ENCODE peak calls at places on chromosomes 1 and 21, in five cellular contexts. V is fibroblast of mammary gland, G is skeletal muscle cell, Z is aorta, R is pancreas. P is an unnamed sample.
A peak's percentile ranks its signal among the peaks of the same experiment; 100 is the strongest.

GRCh38 chr1:78677788-78678187 is 28.2 kb downstream of the IFI44 start:
- DNase-seq in V (no peak), G (no peak), Z (no peak), R (no peak), P (no peak)

GRCh38 chr1:18575620-18576019 is 55.0 kb upstream of the PAX7 start:
- DNase-seq in V (no peak), G (no peak), Z (peak; percentile 67), R (peak; percentile 89), P (peak; percentile 35)

GRCh38 chr1:6638226-6638625 is 13.6 kb downstream of the THAP3 start:
- DNase-seq in V (peak; percentile 87), G (peak; percentile 43), Z (peak; percentile 97), R (peak; percentile 68), P (peak; percentile 66)

GRCh38 chr21:39518845-39519205 is 67.1 kb downstream of the SH3BGR start:
- DNase-seq in V (peak; percentile 12), G (no peak), Z (no peak), R (no peak), P (peak; percentile 10)

GRCh38 chr1:97202481-97202880 is 480.9 kb downstream of the PTBP2 start:
- DNase-seq in V (no peak), G (no peak), Z (no peak), R (no peak), P (no peak)

GRCh38 chr1:243471754-243472725 is 216.2 kb downstream of the SDCCAG8 start:
- DNase-seq in V (peak; percentile 46), G (no peak), Z (no peak), R (no peak), P (peak; percentile 28)

GRCh38 chr1:207039380-207040180 is 7.0 kb upstream of the C1orf116 start:
- DNase-seq in V (no peak), G (no peak), Z (no peak), R (no peak), P (no peak)

GRCh38 chr1:116777831-116778830 is 23.9 kb downstream of the CD2 start:
- DNase-seq in V (peak; percentile 93), G (peak; percentile 87), Z (no peak), R (no peak), P (peak; percentile 67)

GRCh38 chr1:111603979-111604378 is 15.6 kb upstream of the RAP1A start:
- DNase-seq in V (no peak), G (no peak), Z (no peak), R (no peak), P (no peak)

GRCh38 chr1:62882161-62882560 is 98.2 kb downstream of the ATG4C start:
- DNase-seq in V (no peak), G (no peak), Z (no peak), R (no peak), P (no peak)

GRCh38 chr1:167718926-167719691 is 2.7 kb upstream of the MPZL1 start:
- DNase-seq in V (no peak), G (no peak), Z (no peak), R (no peak), P (no peak)

GRCh38 chr1:176461576-176461975 is 1.4 kb upstream of the PAPPA2 start:
- DNase-seq in V (no peak), G (no peak), Z (no peak), R (no peak), P (no peak)

GRCh38 chr1:101873672-101874071 is 123.1 kb downstream of the OLFM3 start:
- DNase-seq in V (no peak), G (no peak), Z (no peak), R (no peak), P (no peak)
- H3K4me3 ChIP-seq in V (no peak overlapping the region), G (no peak overlapping the region), Z (no peak overlapping the region), R (no peak overlapping the region), P (no peak overlapping the region)

DNA sequence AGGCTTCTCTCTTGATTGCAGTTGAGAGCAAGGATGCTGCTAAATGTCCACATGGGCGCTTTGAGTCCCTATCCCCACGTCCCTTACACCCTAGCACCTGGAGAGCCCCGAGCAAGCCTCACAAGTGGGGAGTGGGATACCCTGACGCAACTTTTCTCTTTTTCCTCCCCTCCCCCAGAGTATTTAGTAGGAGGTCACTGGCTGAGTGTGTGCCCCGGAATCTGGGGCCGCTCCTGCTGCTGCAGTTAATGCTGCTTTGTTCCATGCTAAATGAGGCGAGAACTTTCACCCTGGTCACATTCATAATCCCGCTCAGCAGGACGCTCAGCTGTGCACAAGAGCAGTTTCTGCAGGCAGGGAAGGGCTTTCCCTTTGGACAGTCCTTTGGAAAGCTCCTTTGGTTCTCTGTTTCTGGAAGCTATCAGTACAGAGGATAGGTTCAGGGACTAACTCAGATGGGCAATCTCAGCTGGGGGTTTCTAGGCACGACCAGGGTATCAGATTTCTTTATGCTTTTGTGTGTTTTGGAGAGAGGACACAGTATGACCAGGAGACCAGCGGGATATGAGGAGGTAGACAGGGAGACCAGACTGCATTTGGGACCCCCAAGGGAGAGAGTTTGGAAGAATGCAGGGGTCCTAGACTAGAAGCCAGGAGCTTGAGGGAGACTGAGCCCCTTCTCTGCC is 75.9 kb downstream of the NOS1AP start:
- DNase-seq in V (no peak), G (no peak), Z (no peak), R (no peak), P (no peak)
- H3K4me3 ChIP-seq in V (no peak overlapping the region), G (no peak overlapping the region), Z (no peak overlapping the region), R (no peak overlapping the region), P (no peak overlapping the region)

GRCh38 chr1:17570228-17570627 is 30.7 kb downstream of the ARHGEF10L start:
- DNase-seq in V (no peak), G (no peak), Z (no peak), R (no peak), P (no peak)
- H3K4me3 ChIP-seq in V (no peak overlapping the region), G (no peak overlapping the region), Z (no peak overlapping the region), R (no peak overlapping the region), P (no peak overlapping the region)

GRCh38 chr1:51298322-51298705 is 32.0 kb downstream of the TTC39A start:
- DNase-seq in V (no peak), G (no peak), Z (no peak), R (no peak), P (no peak)

GRCh38 chr1:51300270-51300669 is 30.1 kb downstream of the TTC39A start:
- DNase-seq in V (no peak), G (no peak), Z (no peak), R (no peak), P (no peak)

GRCh38 chr1:51297401-51298321 is 32.7 kb downstream of the TTC39A start:
- DNase-seq in V (no peak), G (no peak), Z (no peak), R (no peak), P (no peak)

GRCh38 chr1:51301152-51301843 is 29.1 kb downstream of the TTC39A start:
- DNase-seq in V (peak; percentile 14), G (no peak), Z (no peak), R (no peak), P (no peak)

GRCh38 chr1:51299185-51299584 is 31.2 kb downstream of the TTC39A start:
- DNase-seq in V (no peak), G (no peak), Z (no peak), R (no peak), P (no peak)
- H3K4me3 ChIP-seq in V (no peak overlapping the region), G (no peak overlapping the region), Z (no peak overlapping the region), R (no peak overlapping the region), P (no peak overlapping the region)

GRCh38 chr1:161073474-161074121 is 3.9 kb upstream of the ARHGAP30 start:
- DNase-seq in V (no peak), G (no peak), Z (peak; percentile 60), R (no peak), P (no peak)
- H3K4me3 ChIP-seq in V (no peak overlapping the region), G (no peak overlapping the region), Z (no peak overlapping the region), R (no peak overlapping the region), P (no peak overlapping the region)

DNA sequence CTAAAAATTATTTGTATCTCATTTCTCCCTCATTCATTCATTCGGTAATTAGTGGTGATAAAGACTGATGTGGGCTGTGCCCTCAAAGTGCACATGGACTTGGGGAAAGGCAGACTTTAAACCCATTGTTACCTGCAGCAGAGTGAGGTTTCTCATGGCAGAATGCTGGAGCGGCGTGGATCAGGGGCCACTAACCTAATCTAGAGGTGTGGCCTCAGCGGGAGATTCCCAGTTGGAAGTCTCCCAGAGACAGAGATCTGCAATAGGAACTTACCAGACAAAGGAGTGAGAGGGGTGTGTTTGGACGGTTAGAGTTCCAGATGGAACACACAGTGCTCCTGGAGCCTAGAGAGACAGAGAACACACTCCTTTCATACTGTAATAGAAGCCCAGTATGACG is 73.5 kb downstream of the VPS26C start:
- DNase-seq in V (no peak), G (no peak), Z (no peak), R (no peak), P (no peak)
- H3K4me3 ChIP-seq in V (no peak overlapping the region), G (no peak overlapping the region), Z (no peak overlapping the region), R (no peak overlapping the region), P (no peak overlapping the region)

GRCh38 chr21:25171438-25171837 is 435.8 kb downstream of the MRPL39 start:
- DNase-seq in V (peak; percentile 15), G (peak; percentile 19), Z (no peak), R (no peak), P (peak; percentile 8)

GRCh38 chr21:25179116-25179515 is 428.2 kb downstream of the MRPL39 start:
- DNase-seq in V (no peak), G (peak; percentile 17), Z (no peak), R (no peak), P (peak; percentile 36)

GRCh38 chr21:25175938-25176337 is 431.3 kb downstream of the MRPL39 start:
- DNase-seq in V (no peak), G (no peak), Z (no peak), R (no peak), P (no peak)

GRCh38 chr21:25176637-25177412 is 430.5 kb downstream of the MRPL39 start:
- DNase-seq in V (no peak), G (peak; percentile 7), Z (no peak), R (no peak), P (no peak)
- H3K4me3 ChIP-seq in V (no peak overlapping the region), G (no peak overlapping the region), Z (no peak overlapping the region), R (no peak overlapping the region), P (no peak overlapping the region)

DNA sequence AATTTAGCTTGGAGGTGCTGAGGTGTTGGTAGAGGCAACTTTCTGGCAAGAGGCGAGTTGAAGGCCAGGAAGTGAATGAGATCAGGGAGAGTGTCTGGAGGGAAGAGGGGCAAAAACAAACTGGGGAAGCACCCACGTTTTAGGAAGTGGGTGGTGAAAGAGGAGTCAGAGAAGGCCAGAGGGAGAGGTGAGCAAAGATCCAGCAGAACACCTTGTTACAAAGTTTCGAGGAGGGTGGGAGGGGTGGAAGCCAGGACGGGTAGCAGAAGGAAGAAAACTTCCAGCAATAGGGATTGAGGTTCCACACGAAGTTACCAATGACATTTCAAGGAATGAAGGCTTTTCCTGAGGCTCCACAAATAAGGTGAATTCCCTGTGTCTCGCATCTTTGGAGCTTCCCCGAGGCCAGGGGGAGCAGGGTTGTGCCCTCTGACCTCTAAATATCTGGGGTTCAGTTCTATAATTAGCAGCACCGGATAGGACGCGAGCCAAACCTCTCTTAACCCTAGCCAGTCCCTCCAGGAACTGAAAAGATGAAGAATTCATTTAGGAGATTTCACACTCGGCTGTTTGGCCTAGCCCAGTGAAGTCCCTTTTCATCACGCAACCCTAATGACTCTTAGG is 578 bp upstream of the SESN2 start:
- DNase-seq in V (no peak), G (no peak), Z (no peak), R (no peak), P (peak; percentile 13)
- H3K4me3 ChIP-seq in V (peak overlapping the region; percentile 21), G (no peak overlapping the region), Z (no peak overlapping the region), R (no peak overlapping the region), P (peak overlapping the region; percentile 19)

GRCh38 chr1:31797216-31797615 is 18.6 kb downstream of the SPOCD1 start:
- DNase-seq in V (no peak), G (no peak), Z (no peak), R (peak; percentile 3), P (no peak)
- H3K4me3 ChIP-seq in V (peak overlapping the region; percentile 65), G (peak overlapping the region; percentile 69), Z (no peak overlapping the region), R (no peak overlapping the region), P (peak overlapping the region; percentile 51)

P was measured in fibroblast of pulmonary artery.